ENCODE peak calls at places on chromosomes 7 and 10, in ten cellular contexts. E is NAMALWA, L is left kidney, W is iPS DF 19.7, R is iris pigment epithelial cell, M is posterior vena cava, I is HTR-8/SVneo, G is heart left ventricle, B is NCI-H1105, Z is Caki2. S is an unnamed sample.

GRCh38 chr7:946256-946996 is 8.1 kb downstream of the ADAP1 start:
- DNase-seq in R (no peak), G (peak), L (no peak), W (no peak), E (no peak), M (peak), I (no peak), B (no peak), Z (no peak), S (no peak)

GRCh38 chr10:7300327-7300726 is 110.5 kb downstream of the SFMBT2 start:
- DNase-seq in Z (no peak), R (no peak), E (no peak), L (peak), G (no peak), M (no peak), B (no peak), I (peak), W (no peak), S (peak)

GRCh38 chr10:17665742-17666141 is 21.8 kb downstream of the STAM start:
- DNase-seq in E (no peak), Z (peak), I (peak), L (no peak), B (no peak), M (no peak), R (peak), W (no peak), G (no peak), S (peak)

GRCh38 chr7:19294629-19295028 is 149.4 kb upstream of the FERD3L start:
- DNase-seq in I (peak), R (no peak), E (no peak), G (no peak), W (no peak), Z (no peak), B (no peak), M (no peak), L (peak), S (peak)

GRCh38 chr10:44860811-44861751 is 50.1 kb upstream of the TMEM72 start:
- DNase-seq in M (peak), L (no peak), W (no peak), Z (peak), R (peak), B (no peak), I (peak), G (no peak), E (no peak), S (peak)

GRCh38 chr7:5997210-5997808 is 11.5 kb downstream of the PMS2 start:
- DNase-seq in Z (peak), E (peak), I (peak), G (no peak), W (no peak), L (peak), R (peak), M (no peak), B (peak), S (peak)

GRCh38 chr7:17944720-17945119 is 4.4 kb upstream of the SNX13 start:
- DNase-seq in L (no peak), G (no peak), W (no peak), B (no peak), R (no peak), E (no peak), I (no peak), M (no peak), Z (no peak), S (no peak)

GRCh38 chr7:157708896-157709295 is 372.1 kb downstream of the DNAJB6 start:
- DNase-seq in M (peak), G (no peak), W (no peak), Z (no peak), B (no peak), I (no peak), L (no peak), R (no peak), E (no peak), S (no peak)

GRCh38 chr10:11684717-11685645 is 57.2 kb upstream of the ECHDC3 start:
- DNase-seq in I (peak), R (peak), G (peak), B (no peak), M (peak), Z (peak), L (peak), W (peak), E (peak), S (peak)

GRCh38 chr10:51718804-51719291 is 19.5 kb upstream of the CSTF2T start:
- DNase-seq in E (no peak), W (no peak), B (no peak), R (peak), M (no peak), L (no peak), G (no peak), I (no peak), Z (peak), S (peak)

GRCh38 chr7:81036041-81036440 is 117.2 kb upstream of the SEMA3C start:
- DNase-seq in Z (no peak), B (no peak), E (no peak), L (peak), M (no peak), G (no peak), W (no peak), R (peak), I (no peak), S (no peak)

GRCh38 chr7:117728858-117729257 is 144.4 kb downstream of the CTTNBP2 start:
- DNase-seq in R (peak), G (no peak), B (no peak), E (no peak), M (no peak), Z (no peak), W (no peak), I (no peak), L (peak), S (no peak)

GRCh38 chr7:93327006-93327633 is 95.0 kb downstream of the VPS50 start:
- DNase-seq in M (no peak), R (peak), B (no peak), G (no peak), L (no peak), E (no peak), W (no peak), I (peak), Z (no peak), S (peak)

GRCh38 chr7:38105874-38106483 is 72.1 kb upstream of the STARD3NL start:
- DNase-seq in G (no peak), B (peak), L (peak), W (peak), R (peak), M (no peak), Z (peak), I (peak), E (peak), S (peak)

GRCh38 chr7:74032191-74032490 is 4.2 kb downstream of the ELN start:
- DNase-seq in L (no peak), I (no peak), G (no peak), M (no peak), Z (no peak), R (peak), W (no peak), E (no peak), B (no peak), S (no peak)